ENCODE peak calls at places on chromosome 15, in five cellular contexts. One of them, this sample, is unnamed. For H3K36me3, the result is how much of the 10 kb centered on the place peaks cover.

GRCh38 chr15:56038015-56038414 is 44.6 kb upstream of the NEDD4 start:
- DNase-seq in lower lobe of right lung: no peak
- DNase-seq in upper lobe of right lung: no peak
- DNase-seq in cardiac muscle cell: no peak
- DNase-seq in colonic mucosa: no peak
- DNase-seq in this sample: no peak

GRCh38 chr15:72979308-72979707 is 73.0 kb upstream of the NEO1 start:
- DNase-seq in upper lobe of right lung: no peak
- DNase-seq in colonic mucosa: no peak
- DNase-seq in cardiac muscle cell: no peak
- DNase-seq in lower lobe of right lung: no peak
- DNase-seq in this sample: no peak

GRCh38 chr15:81326466-81327212 is 2.7 kb upstream of the STARD5 start:
- DNase-seq in upper lobe of right lung: no peak
- DNase-seq in cardiac muscle cell: no peak
- DNase-seq in colonic mucosa: no peak
- DNase-seq in lower lobe of right lung: no peak
- DNase-seq in this sample: no peak

GRCh38 chr15:42131826-42132806 is 24.3 kb downstream of the PLA2G4F start:
- DNase-seq in upper lobe of right lung: peak
- DNase-seq in lower lobe of right lung: peak
- DNase-seq in cardiac muscle cell: peak
- DNase-seq in colonic mucosa: peak
- DNase-seq in this sample: no peak

GRCh38 chr15:22930782-22931484 is 49.2 kb downstream of the CYFIP1 start:
- DNase-seq in cardiac muscle cell: no peak
- DNase-seq in colonic mucosa: no peak
- DNase-seq in lower lobe of right lung: no peak
- DNase-seq in upper lobe of right lung: no peak
- DNase-seq in this sample: no peak

GRCh38 chr15:81982808-81983207 is 63.0 kb downstream of the MEX3B start:
- DNase-seq in upper lobe of right lung: no peak
- DNase-seq in cardiac muscle cell: no peak
- DNase-seq in lower lobe of right lung: no peak
- DNase-seq in colonic mucosa: no peak
- DNase-seq in this sample: no peak

GRCh38 chr15:70258369-70259029 is 160.8 kb upstream of the TLE3 start:
- DNase-seq in upper lobe of right lung: peak
- DNase-seq in cardiac muscle cell: no peak
- DNase-seq in colonic mucosa: peak
- DNase-seq in lower lobe of right lung: peak
- DNase-seq in this sample: no peak

GRCh38 chr15:48925714-48926223 is 38.0 kb downstream of the SHC4 start:
- DNase-seq in cardiac muscle cell: no peak
- DNase-seq in upper lobe of right lung: no peak
- DNase-seq in lower lobe of right lung: no peak
- DNase-seq in colonic mucosa: no peak
- DNase-seq in this sample: peak

GRCh38 chr15:40930430-40931299 is 1.5 kb downstream of the DLL4 start:
- DNase-seq in upper lobe of right lung: peak
- DNase-seq in cardiac muscle cell: peak
- DNase-seq in lower lobe of right lung: peak
- DNase-seq in colonic mucosa: peak
- DNase-seq in this sample: no peak

GRCh38 chr15:93005133-93005532 is 83.9 kb downstream of the RGMA start:
- DNase-seq in upper lobe of right lung: no peak
- DNase-seq in cardiac muscle cell: no peak
- DNase-seq in lower lobe of right lung: no peak
- DNase-seq in colonic mucosa: no peak
- DNase-seq in this sample: no peak

GRCh38 chr15:40511472-40512133 is 40.8 kb downstream of the CHST14 start:
- DNase-seq in upper lobe of right lung: peak
- DNase-seq in colonic mucosa: peak
- DNase-seq in lower lobe of right lung: peak
- DNase-seq in cardiac muscle cell: peak
- DNase-seq in this sample: no peak

GRCh38 chr15:76678766-76679165 is 226.4 kb downstream of the SCAPER start:
- DNase-seq in cardiac muscle cell: no peak
- DNase-seq in colonic mucosa: no peak
- DNase-seq in upper lobe of right lung: no peak
- DNase-seq in lower lobe of right lung: no peak
- DNase-seq in this sample: peak

GRCh38 chr15:62835762-62836161 is 206.8 kb upstream of the TPM1 start:
- DNase-seq in cardiac muscle cell: no peak
- DNase-seq in upper lobe of right lung: no peak
- DNase-seq in lower lobe of right lung: no peak
- DNase-seq in colonic mucosa: no peak
- DNase-seq in this sample: no peak

GRCh38 chr15:58865420-58865880 is 68.0 kb downstream of the SLTM start:
- DNase-seq in lower lobe of right lung: no peak
- DNase-seq in upper lobe of right lung: no peak
- DNase-seq in cardiac muscle cell: no peak
- DNase-seq in colonic mucosa: peak
- DNase-seq in this sample: no peak
- H3K4me3 ChIP-seq in lower lobe of right lung: peak
- H3K4me3 ChIP-seq in upper lobe of right lung: peak
- H3K4me3 ChIP-seq in cardiac muscle cell: no peak
- H3K4me3 ChIP-seq in colonic mucosa: no peak
- H3K4me3 ChIP-seq in this sample: no peak

GRCh38 chr15:90819390-90819789 is 49.0 kb upstream of the FURIN start:
- DNase-seq in lower lobe of right lung: no peak
- DNase-seq in colonic mucosa: peak
- DNase-seq in upper lobe of right lung: no peak
- DNase-seq in cardiac muscle cell: no peak
- DNase-seq in this sample: no peak

GRCh38 chr15:90819850-90820249 is 48.5 kb upstream of the FURIN start:
- DNase-seq in colonic mucosa: no peak
- DNase-seq in upper lobe of right lung: no peak
- DNase-seq in lower lobe of right lung: no peak
- DNase-seq in cardiac muscle cell: no peak
- DNase-seq in this sample: no peak

GRCh38 chr15:90817117-90818057 is 51.0 kb upstream of the FURIN start:
- DNase-seq in colonic mucosa: peak
- DNase-seq in upper lobe of right lung: no peak
- DNase-seq in cardiac muscle cell: no peak
- DNase-seq in lower lobe of right lung: no peak
- DNase-seq in this sample: no peak

GRCh38 chr15:90820481-90820880 is 47.9 kb upstream of the FURIN start:
- DNase-seq in lower lobe of right lung: no peak
- DNase-seq in colonic mucosa: no peak
- DNase-seq in upper lobe of right lung: no peak
- DNase-seq in cardiac muscle cell: no peak
- DNase-seq in this sample: no peak

GRCh38 chr15:90818251-90819210 is 49.9 kb upstream of the FURIN start:
- DNase-seq in upper lobe of right lung: peak
- DNase-seq in colonic mucosa: peak
- DNase-seq in cardiac muscle cell: no peak
- DNase-seq in lower lobe of right lung: peak
- DNase-seq in this sample: no peak
- TF ChIP-seq CTCF in upper lobe of right lung: no peak
- TF ChIP-seq CTCF in colonic mucosa: no peak
- TF ChIP-seq CTCF in cardiac muscle cell: peak
- TF ChIP-seq CTCF in lower lobe of right lung: peak
- TF ChIP-seq CTCF in this sample: no peak

GRCh38 chr15:99455796-99456160 is 110.0 kb upstream of the MEF2A start:
- DNase-seq in upper lobe of right lung: no peak
- DNase-seq in colonic mucosa: no peak
- DNase-seq in lower lobe of right lung: no peak
- DNase-seq in cardiac muscle cell: no peak
- DNase-seq in this sample: no peak
- H3K36me3 ChIP-seq in upper lobe of right lung: under half
- H3K36me3 ChIP-seq in colonic mucosa: under half
- H3K36me3 ChIP-seq in lower lobe of right lung: under half
- H3K36me3 ChIP-seq in cardiac muscle cell: under half
- H3K36me3 ChIP-seq in this sample: under half

DNA sequence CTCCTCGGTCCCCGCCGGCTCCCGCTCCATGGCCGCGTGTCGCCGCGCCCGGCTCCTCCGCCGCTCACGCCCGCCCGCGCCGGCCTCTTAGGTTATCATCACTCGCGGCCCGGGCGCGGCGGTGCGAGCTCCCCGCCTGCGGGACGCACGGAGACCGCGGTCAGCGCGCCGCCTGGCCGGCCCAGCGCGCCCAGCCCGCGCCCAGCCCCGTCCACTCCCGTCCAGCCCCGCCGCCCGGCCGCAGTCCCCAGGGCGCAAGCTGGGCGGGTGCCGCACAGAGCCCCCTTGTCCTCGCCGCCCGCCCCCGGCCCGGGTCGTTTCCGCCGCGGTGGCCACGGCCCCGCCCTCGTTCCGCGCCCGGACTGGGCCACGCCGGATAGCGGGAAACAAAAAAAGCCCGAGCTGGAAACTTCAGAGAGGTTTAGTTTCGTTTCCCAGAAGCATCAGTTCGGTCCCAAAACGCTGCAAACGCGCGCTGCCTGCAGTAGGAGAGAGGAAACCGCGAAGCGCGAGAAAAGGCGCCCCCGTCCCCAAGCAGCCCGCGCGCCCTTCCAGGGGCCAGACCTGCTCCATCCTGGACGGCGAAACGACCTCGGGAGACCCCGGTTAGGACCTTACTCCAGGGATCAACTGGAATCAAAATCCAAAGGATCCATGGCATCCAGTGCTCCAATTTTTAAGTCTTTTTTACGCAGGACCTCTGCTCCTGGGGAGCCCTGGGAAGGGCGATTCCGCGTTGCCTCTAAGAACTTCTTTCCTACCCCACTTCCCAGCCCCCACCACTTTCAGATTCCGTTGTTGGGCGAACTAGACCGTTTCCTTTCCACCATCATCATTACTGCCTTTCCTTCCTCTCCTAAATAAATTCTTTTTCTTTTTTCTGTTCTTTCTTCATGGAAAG is at the start of gene ATP10A:
- DNase-seq in lower lobe of right lung: peak
- DNase-seq in colonic mucosa: no peak
- DNase-seq in cardiac muscle cell: peak
- DNase-seq in upper lobe of right lung: peak
- DNase-seq in this sample: no peak
- H3K4me3 ChIP-seq in lower lobe of right lung: peak
- H3K4me3 ChIP-seq in colonic mucosa: peak
- H3K4me3 ChIP-seq in cardiac muscle cell: peak
- H3K4me3 ChIP-seq in upper lobe of right lung: peak
- H3K4me3 ChIP-seq in this sample: peak